ENCODE peak calls at places on chromosome 13, in nine cellular contexts. I is GM12865; S is stimulated activated CD8-positive, alpha-beta memory T cell treated with anti-CD3 and anti-CD28 coated beads, Interleukin-4, amount 100 ng/mL, for 1 hour; K is uterus; N is activated CD8-positive, alpha-beta memory T cell treated with anti-CD3 and anti-CD28 coated beads for 1 hour; A is body of pancreas; R is progenitor cell of endocrine pancreas; Y is activated naive CD8-positive, alpha-beta T cell treated with anti-CD3 and anti-CD28 coated beads, Interleukin-2, amount 50 U/mL, for 16 hours; O is lower leg skin. G is an unnamed sample.

GRCh38 chr13:44212633-44213387 is 160.8 kb upstream of the SERP2 start:
- DNase-seq in I (no peak), S (no peak), K (no peak), N (no peak), A (no peak), R (no peak), Y (no peak), O (no peak), G (no peak)

GRCh38 chr13:109212630-109213029 is 573.8 kb downstream of the IRS2 start:
- DNase-seq in I (no peak), S (no peak), K (no peak), N (no peak), A (no peak), R (no peak), Y (no peak), O (no peak), G (no peak)

GRCh38 chr13:31824705-31825512 is 85.6 kb downstream of the RXFP2 start:
- DNase-seq in I (peak), S (no peak), K (no peak), N (no peak), A (no peak), R (no peak), Y (no peak), O (no peak), G (peak)

GRCh38 chr13:95874286-95874685 is 178.9 kb downstream of the UGGT2 start:
- DNase-seq in I (no peak), S (no peak), K (no peak), N (no peak), A (no peak), R (no peak), Y (no peak), O (no peak), G (no peak)

GRCh38 chr13:37995052-37995451 is 125.5 kb upstream of the TRPC4 start:
- DNase-seq in I (no peak), S (no peak), K (no peak), N (no peak), A (no peak), R (no peak), Y (no peak), O (no peak), G (peak)

GRCh38 chr13:30873519-30873918 is 32.6 kb upstream of the MEDAG start:
- DNase-seq in I (no peak), S (no peak), K (no peak), N (no peak), A (no peak), R (no peak), Y (no peak), O (peak), G (no peak)

GRCh38 chr13:21242236-21242635 is 65.8 kb downstream of the MRPL57 start:
- DNase-seq in I (no peak), S (no peak), K (no peak), N (no peak), A (no peak), R (no peak), Y (no peak), O (no peak), G (no peak)

GRCh38 chr13:79457948-79458347 is 23.0 kb upstream of the NDFIP2 start:
- DNase-seq in I (no peak), S (no peak), K (no peak), N (no peak), A (no peak), R (no peak), Y (no peak), O (no peak), G (no peak)

GRCh38 chr13:26024558-26024957 is 27.3 kb downstream of the SHISA2 start:
- DNase-seq in I (no peak), S (no peak), K (no peak), N (no peak), A (no peak), R (no peak), Y (no peak), O (no peak), G (peak)

GRCh38 chr13:71787461-71787860 is 79.5 kb downstream of the DACH1 start:
- DNase-seq in I (no peak), S (no peak), K (no peak), N (no peak), A (no peak), R (no peak), Y (no peak), O (no peak), G (no peak)

GRCh38 chr13:114272977-114273376 is 8.4 kb upstream of the UPF3A start:
- DNase-seq in I (no peak), S (no peak), K (no peak), N (no peak), A (no peak), R (no peak), Y (no peak), O (no peak), G (no peak)

G was measured in DMS79 treated with DMSO at 0.1 percent for 48 hours.